ENCODE peak calls at places on chromosomes 12 and 14, in seven cellular contexts. F, E, W, Z, H, D and J are unnamed samples.

GRCh38 chr14:76293923-76294322 is 82.0 kb upstream of the ESRRB start:
- DNase-seq in Z (no peak), E (no peak), W (no peak), F (no peak), H (no peak), D (no peak), J (no peak)

GRCh38 chr12:42557586-42558172 is 31.9 kb downstream of the PRICKLE1 start:
- DNase-seq in W (no peak), E (peak; percentile 42), H (no peak), Z (no peak), F (no peak), D (no peak), J (no peak)

GRCh38 chr12:21296751-21297406 is 37.8 kb downstream of the SLCO1A2 start:
- DNase-seq in W (no peak), E (peak; percentile 22), Z (peak; percentile 6), H (peak; percentile 36), D (no peak), F (no peak), J (no peak)

GRCh38 chr12:124517260-124518050 is 50.0 kb downstream of the NCOR2 start:
- DNase-seq in H (peak; percentile 37), F (peak; percentile 84), Z (no peak), D (no peak), E (peak; percentile 92), W (no peak), J (peak; percentile 74)

GRCh38 chr12:123859035-123859434 is 96.9 kb downstream of the DNAH10 start:
- DNase-seq in F (no peak), Z (no peak), E (no peak), W (no peak), H (no peak), D (no peak), J (no peak)

GRCh38 chr12:22377731-22378496 is 43.4 kb upstream of the ST8SIA1 start:
- DNase-seq in W (no peak), D (no peak), Z (no peak), F (no peak), E (no peak), H (no peak), J (no peak)

GRCh38 chr14:77007975-77008421 is 20.5 kb downstream of the IRF2BPL start:
- DNase-seq in F (peak; percentile 87), D (no peak), H (no peak), Z (no peak), W (no peak), E (no peak), J (peak; percentile 88)

GRCh38 chr14:55130194-55130550 is 1.1 kb downstream of the LGALS3 start:
- DNase-seq in H (peak; percentile 34), Z (no peak), D (no peak), E (no peak), W (no peak), F (no peak), J (no peak)

GRCh38 chr12:19190292-19191031 is 60.9 kb downstream of the PLEKHA5 start:
- DNase-seq in F (no peak), E (no peak), Z (no peak), H (peak; percentile 61), W (no peak), D (no peak), J (no peak)

GRCh38 chr12:14326699-14327098 is 38.8 kb upstream of the ATF7IP start:
- DNase-seq in D (no peak), Z (no peak), H (peak; percentile 48), W (no peak), E (no peak), F (no peak), J (no peak)